ENCODE peak calls at places on chromosome 20, in seven cellular contexts. H is hypothalamus, L is GM13977, P is RKO, E is endodermal cell, A is LoVo, G is iPS DF 19.7. B is an unnamed sample.

GRCh38 chr20:47276856-47277541 is 79.5 kb downstream of the ZMYND8 start:
- DNase-seq in L (no peak), A (no peak), P (no peak), G (no peak), H (peak; percentile 24), E (no peak), B (no peak)

GRCh38 chr20:35008411-35009342 is 53.0 kb downstream of the MYH7B start:
- DNase-seq in E (peak; percentile 20), P (no peak), G (no peak), A (no peak), L (no peak), H (no peak), B (no peak)

GRCh38 chr20:25584905-25585704 is at the start of gene NINL:
- DNase-seq in P (peak; percentile 62), H (peak; percentile 17), E (peak; percentile 94), G (peak; percentile 25), A (no peak), L (peak; percentile 78), B (no peak)

GRCh38 chr20:31595654-31596411 is 9.3 kb upstream of the ID1 start:
- DNase-seq in G (peak; percentile 94), L (no peak), P (no peak), A (no peak), H (no peak), E (peak; percentile 85), B (no peak)

GRCh38 chr20:17848649-17849048 is 119.9 kb downstream of the SNX5 start:
- DNase-seq in L (no peak), G (no peak), P (no peak), H (no peak), A (no peak), E (no peak), B (no peak)

GRCh38 chr20:41183391-41183790 is 46.0 kb downstream of the PLCG1 start:
- DNase-seq in H (no peak), L (no peak), P (no peak), G (no peak), E (peak; percentile 47), A (no peak), B (no peak)

GRCh38 chr20:45959956-45960630 is 11.9 kb downstream of the ZNF335 start:
- DNase-seq in H (no peak), A (no peak), P (no peak), L (peak; percentile 66), E (peak; percentile 26), G (no peak), B (no peak)

GRCh38 chr20:54195483-54196472 is 12.1 kb upstream of the PFDN4 start:
- DNase-seq in G (no peak), A (no peak), E (no peak), P (no peak), H (no peak), L (no peak), B (no peak)

GRCh38 chr20:17662333-17663039 is 19.6 kb downstream of the RRBP1 start:
- DNase-seq in E (no peak), H (no peak), A (no peak), G (no peak), P (peak; percentile 14), L (no peak), B (no peak)

GRCh38 chr20:5667703-5668528 is 82.3 kb upstream of the SHLD1 start:
- DNase-seq in E (no peak), G (no peak), A (no peak), P (no peak), H (no peak), L (no peak), B (no peak)

GRCh38 chr20:4065405-4065841 is 50.1 kb upstream of the RNF24 start:
- DNase-seq in H (no peak), G (no peak), A (no peak), L (no peak), E (no peak), P (no peak), B (no peak)

GRCh38 chr20:6533321-6533720 is 234.2 kb upstream of the BMP2 start:
- DNase-seq in H (no peak), P (no peak), L (no peak), E (no peak), A (no peak), G (no peak), B (no peak)

GRCh38 chr20:5557123-5557522 is 193.1 kb upstream of the SHLD1 start:
- DNase-seq in H (peak; percentile 36), G (no peak), L (peak; percentile 40), P (peak; percentile 73), E (peak; percentile 88), A (peak; percentile 32), B (peak; percentile 26)

GRCh38 chr20:32984631-32985354 is 19.4 kb downstream of the SUN5 start:
- DNase-seq in P (no peak), G (no peak), A (no peak), L (no peak), E (no peak), H (no peak), B (no peak)

GRCh38 chr20:59770851-59771250 is 162.6 kb downstream of the SYCP2 start:
- DNase-seq in A (no peak), P (no peak), E (no peak), L (no peak), G (no peak), H (no peak), B (no peak)

GRCh38 chr20:63540417-63541186 is 3.4 kb upstream of the PTK6 start:
- DNase-seq in A (no peak), G (no peak), P (peak; percentile 32), E (no peak), L (no peak), H (no peak), B (no peak)

GRCh38 chr20:3371757-3372156 is 35.7 kb downstream of the DNAAF9 start:
- DNase-seq in A (peak; percentile 9), E (no peak), L (no peak), G (no peak), H (no peak), P (no peak), B (no peak)

GRCh38 chr20:42444799-42445198 is 744.9 kb downstream of the PTPRT start:
- DNase-seq in A (no peak), L (no peak), E (no peak), H (no peak), P (no peak), G (no peak), B (no peak)

GRCh38 chr20:60037120-60037499 is 78.9 kb downstream of the CDH26 start:
- DNase-seq in A (no peak), G (no peak), L (no peak), H (no peak), P (peak; percentile 9), E (peak; percentile 78), B (no peak)

GRCh38 chr20:46621492-46621891 is 29.8 kb downstream of the SLC13A3 start:
- DNase-seq in E (no peak), L (no peak), H (no peak), A (no peak), G (no peak), P (no peak), B (no peak)

GRCh38 chr20:40481337-40481736 is 207.7 kb downstream of the MAFB start:
- DNase-seq in P (no peak), H (no peak), G (no peak), E (no peak), A (no peak), L (no peak), B (no peak)

GRCh38 chr20:56752274-56752673 is 123.2 kb downstream of the TFAP2C start:
- DNase-seq in G (no peak), A (no peak), E (peak; percentile 61), H (no peak), P (no peak), L (no peak), B (no peak)

GRCh38 chr20:58127731-58128130 is 100.7 kb downstream of the ANKRD60 start:
- DNase-seq in E (no peak), G (no peak), H (no peak), A (peak; percentile 63), P (no peak), L (no peak), B (no peak)

GRCh38 chr20:45406260-45407066 is 1.6 kb upstream of the DBNDD2 start:
- DNase-seq in P (peak; percentile 80), E (peak; percentile 88), G (no peak), L (peak; percentile 62), H (peak; percentile 72), A (peak; percentile 67), B (peak; percentile 22)

GRCh38 chr20:6636209-6637159 is 131.0 kb upstream of the BMP2 start:
- DNase-seq in L (no peak), A (peak; percentile 64), H (peak; percentile 5), E (peak; percentile 69), G (no peak), P (peak; percentile 67), B (no peak)

GRCh38 chr20:49595811-49596545 is 28.0 kb upstream of the PTGIS start:
- DNase-seq in P (peak; percentile 48), A (no peak), L (no peak), H (no peak), E (no peak), G (no peak), B (no peak)

GRCh38 chr20:45138451-45139300 is 14.4 kb upstream of the WFDC12 start:
- DNase-seq in G (peak; percentile 38), E (peak; percentile 96), P (peak; percentile 38), H (no peak), L (peak; percentile 41), A (peak; percentile 81), B (peak; percentile 29)

GRCh38 chr20:33211817-33212424 is 5.2 kb upstream of the BPIFA3 start:
- DNase-seq in G (peak; percentile 60), L (peak; percentile 58), E (peak; percentile 92), A (peak; percentile 29), P (peak; percentile 72), H (peak; percentile 11), B (no peak)

GRCh38 chr20:23995905-23996666 is 7.5 kb upstream of the GGTLC1 start:
- DNase-seq in L (peak; percentile 46), E (peak; percentile 60), A (peak; percentile 49), G (no peak), P (peak; percentile 54), H (peak; percentile 30), B (peak; percentile 55)

GRCh38 chr20:4670439-4670838 is 51.3 kb upstream of the PRND start:
- DNase-seq in E (no peak), G (no peak), H (no peak), L (no peak), P (no peak), A (no peak), B (no peak)

GRCh38 chr20:22700387-22700786 is 116.0 kb upstream of the FOXA2 start:
- DNase-seq in A (no peak), L (no peak), G (no peak), E (no peak), H (no peak), P (no peak), B (no peak)

GRCh38 chr20:56418385-56418861 is 6.4 kb downstream of the CASS4 start:
- DNase-seq in L (no peak), E (no peak), H (no peak), A (no peak), P (no peak), G (no peak), B (no peak)

GRCh38 chr20:22585786-22586493 is 1.6 kb upstream of the FOXA2 start:
- DNase-seq in H (no peak), P (no peak), G (no peak), A (no peak), L (no peak), E (peak; percentile 67), B (no peak)

GRCh38 chr20:23823621-23824324 is 2.8 kb downstream of the CST2 start:
- DNase-seq in H (peak; percentile 37), G (no peak), E (no peak), A (no peak), L (no peak), P (no peak), B (no peak)

GRCh38 chr20:21372016-21372415 is 25.3 kb downstream of the NKX2-4 start:
- DNase-seq in L (no peak), P (no peak), G (no peak), H (no peak), E (no peak), A (no peak), B (no peak)